ENCODE peak calls at places on chromosome 2, in nine cellular contexts. G is upper lobe of right lung, L is breast epithelium, A is bronchial epithelial cell, W is omental fat pad, X is upper lobe of left lung, P is fibroblast of mammary gland, H is BJ, F is cardiac fibroblast. S is an unnamed sample.

GRCh38 chr2:239668042-239668441 is 267.2 kb upstream of the HDAC4 start:
- DNase-seq in G (no peak), L (no peak), A (no peak), W (no peak), X (no peak), P (no peak), H (no peak), F (no peak), S (no peak)

GRCh38 chr2:44388877-44389276 is 27.1 kb downstream of the CAMKMT start:
- DNase-seq in G (no peak), L (no peak), A (no peak), W (no peak), X (no peak), P (no peak), H (no peak), F (no peak), S (no peak)

GRCh38 chr2:68375522-68376040 is 10.5 kb downstream of the PLEK start:
- DNase-seq in G (no peak), L (no peak), A (no peak), W (no peak), X (no peak), P (no peak), H (no peak), F (no peak), S (no peak)

GRCh38 chr2:216649573-216649972 is 16.4 kb downstream of the IGFBP2 start:
- DNase-seq in G (no peak), L (no peak), A (no peak), W (no peak), X (no peak), P (no peak), H (no peak), F (no peak), S (no peak)

GRCh38 chr2:3101704-3102055 is 275.9 kb downstream of the EIPR1 start:
- DNase-seq in G (no peak), L (no peak), A (no peak), W (no peak), X (no peak), P (no peak), H (no peak), F (no peak), S (no peak)

GRCh38 chr2:14633451-14634211 is 1.1 kb downstream of the LRATD1 start:
- DNase-seq in G (peak; percentile 60), L (no peak), A (no peak), W (no peak), X (peak; percentile 75), P (no peak), H (no peak), F (no peak), S (no peak)

GRCh38 chr2:123485056-123485455 is 540.0 kb upstream of the CNTNAP5 start:
- DNase-seq in G (no peak), L (no peak), A (no peak), W (no peak), X (no peak), P (no peak), H (no peak), F (no peak), S (no peak)

GRCh38 chr2:96839288-96839874 is 4.4 kb downstream of the ANKRD23 start:
- DNase-seq in G (peak; percentile 88), L (peak; percentile 55), A (no peak), W (no peak), X (peak; percentile 93), P (no peak), H (no peak), F (no peak), S (peak; percentile 73)

GRCh38 chr2:60706021-60706420 is 50.0 kb upstream of the PAPOLG start:
- DNase-seq in G (no peak), L (no peak), A (peak; percentile 58), W (no peak), X (no peak), P (no peak), H (no peak), F (no peak), S (no peak)

GRCh38 chr2:240320561-240321091 is 114.8 kb upstream of the GPC1 start:
- DNase-seq in G (no peak), L (no peak), A (no peak), W (no peak), X (peak; percentile 50), P (no peak), H (no peak), F (no peak), S (no peak)

GRCh38 chr2:233832869-233833812 is 21.2 kb downstream of the HJURP start:
- DNase-seq in G (peak; percentile 62), L (no peak), A (peak; percentile 71), W (no peak), X (no peak), P (peak; percentile 71), H (no peak), F (peak; percentile 82), S (no peak)

GRCh38 chr2:174428214-174428613 is 32.7 kb downstream of the SCRN3 start:
- DNase-seq in G (no peak), L (no peak), A (no peak), W (no peak), X (no peak), P (no peak), H (no peak), F (no peak), S (no peak)

GRCh38 chr2:178819992-178820391 is 12.8 kb upstream of the TTN start:
- DNase-seq in G (no peak), L (no peak), A (no peak), W (no peak), X (no peak), P (peak; percentile 30), H (no peak), F (no peak), S (no peak)

GRCh38 chr2:236607471-236608307 is 38.1 kb downstream of the ACKR3 start:
- DNase-seq in G (peak; percentile 31), L (no peak), A (no peak), W (no peak), X (no peak), P (peak; percentile 73), H (peak; percentile 51), F (peak; percentile 33), S (no peak)

GRCh38 chr2:225270053-225270452 is 129.5 kb upstream of the NYAP2 start:
- DNase-seq in G (no peak), L (no peak), A (no peak), W (no peak), X (no peak), P (no peak), H (no peak), F (no peak), S (no peak)

GRCh38 chr2:12948231-12948962 is 231.7 kb downstream of the TRIB2 start:
- DNase-seq in G (no peak), L (no peak), A (no peak), W (no peak), X (no peak), P (peak; percentile 70), H (no peak), F (peak; percentile 22), S (no peak)

GRCh38 chr2:192124576-192124975 is 70.2 kb downstream of the TMEFF2 start:
- DNase-seq in G (no peak), L (no peak), A (no peak), W (no peak), X (no peak), P (peak; percentile 16), H (peak; percentile 92), F (no peak), S (no peak)

GRCh38 chr2:101533611-101534601 is 59.0 kb upstream of the RFX8 start:
- DNase-seq in G (no peak), L (no peak), A (no peak), W (no peak), X (peak; percentile 27), P (no peak), H (no peak), F (no peak), S (no peak)

GRCh38 chr2:203897544-203897943 is 30.0 kb downstream of the CTLA4 start:
- DNase-seq in G (no peak), L (no peak), A (no peak), W (no peak), X (no peak), P (no peak), H (no peak), F (no peak), S (no peak)

DNA sequence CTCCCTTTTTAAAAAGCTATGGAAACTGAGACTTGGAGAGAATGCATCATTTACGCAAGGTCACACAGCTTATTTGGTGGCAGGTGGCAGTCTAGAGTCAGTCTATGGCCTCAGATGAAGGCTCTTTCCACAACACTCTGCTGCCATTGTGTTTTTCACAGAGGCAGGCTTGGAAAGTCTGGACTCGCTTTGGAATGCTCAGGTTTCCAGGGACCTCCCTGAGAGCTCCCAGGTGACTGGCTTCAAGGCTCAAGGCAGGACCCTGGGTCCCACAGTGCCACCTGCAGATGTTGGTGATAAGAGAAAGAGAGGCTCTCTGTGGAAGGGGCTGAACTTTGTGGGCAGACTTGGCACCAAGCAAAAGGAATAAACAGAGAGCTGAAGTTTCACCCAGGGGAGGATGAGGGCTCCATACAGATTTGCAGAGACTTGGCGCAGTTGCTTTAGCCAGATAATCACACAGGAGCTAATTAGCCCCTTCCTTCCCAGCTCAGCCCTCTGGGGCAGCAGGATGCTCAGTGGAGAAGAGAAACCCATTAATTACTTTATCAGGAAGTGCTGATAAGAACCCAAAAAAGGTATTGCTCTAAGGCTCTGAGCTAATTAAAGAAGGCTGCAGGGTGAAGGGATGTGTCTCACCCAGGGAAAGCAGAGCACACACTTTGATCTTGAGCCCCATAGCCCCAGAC is 103.5 kb downstream of the LBH start:
- DNase-seq in G (no peak), L (no peak), A (peak; percentile 7), W (no peak), X (no peak), P (no peak), H (no peak), F (no peak), S (no peak)
- TF ChIP-seq CTCF in G (no peak), L (no peak), A (peak; percentile 11), W (no peak), X (no peak), P (no peak), H (no peak), F (no peak), S (no peak)

GRCh38 chr2:50401772-50402653 is 629.9 kb downstream of the NRXN1 start:
- DNase-seq in G (no peak), L (no peak), A (peak; percentile 60), W (no peak), X (no peak), P (peak; percentile 53), H (no peak), F (peak; percentile 66), S (no peak)
- TF ChIP-seq CTCF in G (peak; percentile 78), L (peak; percentile 77), A (peak; percentile 87), W (no peak), X (peak; percentile 59), P (peak; percentile 92), H (peak; percentile 79), F (peak; percentile 84), S (no peak)

DNA sequence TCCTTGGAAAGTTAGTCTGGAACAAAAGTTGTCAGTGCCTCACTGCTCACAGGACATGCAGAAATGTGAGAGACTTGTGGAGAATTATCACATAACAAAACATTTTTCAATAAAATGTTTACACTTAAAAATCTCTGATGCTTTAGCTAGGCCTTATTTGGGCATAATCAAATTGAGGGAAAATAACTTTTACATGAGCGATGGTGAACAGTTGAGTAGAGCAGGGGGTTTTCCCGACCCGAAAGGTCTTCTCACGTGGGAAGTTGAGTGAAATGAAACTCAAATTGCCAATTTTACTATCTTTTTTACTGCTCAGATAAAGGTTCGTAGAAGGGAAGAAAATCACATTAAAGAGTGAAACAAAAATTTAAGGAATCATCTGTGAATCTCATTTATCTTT is 465.6 kb downstream of the MTX2 start:
- DNase-seq in G (no peak), L (no peak), A (no peak), W (no peak), X (no peak), P (no peak), H (no peak), F (no peak), S (no peak)
- TF ChIP-seq CTCF in G (no peak), L (no peak), A (no peak), W (no peak), X (no peak), P (no peak), H (no peak), F (no peak), S (no peak)

GRCh38 chr2:64466696-64467462 is 12.9 kb downstream of the LGALSL start:
- DNase-seq in G (no peak), L (no peak), A (no peak), W (no peak), X (no peak), P (no peak), H (no peak), F (no peak), S (no peak)
- TF ChIP-seq CTCF in G (no peak), L (no peak), A (no peak), W (no peak), X (no peak), P (no peak), H (no peak), F (no peak), S (no peak)